ENCODE peak calls at places on chromosomes 7 and 10, in five cellular contexts. V is NB4; L is small intestine; U is naive thymus-derived CD4-positive, alpha-beta T cell; N is AG10803. Y is an unnamed sample.

GRCh38 chr7:13846386-13846785 is 143.1 kb downstream of the ETV1 start:
- DNase-seq in V (no peak), L (no peak), U (no peak), N (peak), Y (no peak)

GRCh38 chr10:82160291-82160690 is 285.3 kb downstream of the NRG3 start:
- DNase-seq in V (no peak), L (no peak), U (no peak), N (no peak), Y (no peak)

GRCh38 chr10:122422266-122422980 is 32.0 kb upstream of the ARMS2 start:
- DNase-seq in V (no peak), L (peak), U (no peak), N (no peak), Y (no peak)

GRCh38 chr10:75136346-75136745 is 24.9 kb downstream of the SAMD8 start:
- DNase-seq in V (no peak), L (peak), U (no peak), N (no peak), Y (no peak)

GRCh38 chr10:26448706-26449435 is 10.7 kb downstream of the APBB1IP start:
- DNase-seq in V (no peak), L (peak), U (peak), N (no peak), Y (peak)

GRCh38 chr10:97005349-97005748 is 173.3 kb downstream of the LCOR start:
- DNase-seq in V (no peak), L (no peak), U (no peak), N (no peak), Y (no peak)

GRCh38 chr10:49163741-49164140 is 24.4 kb downstream of the TMEM273 start:
- DNase-seq in V (no peak), L (no peak), U (no peak), N (peak), Y (no peak)

GRCh38 chr7:152495867-152496266 is 60.1 kb upstream of the KMT2C start:
- DNase-seq in V (no peak), L (no peak), U (no peak), N (no peak), Y (no peak)

GRCh38 chr7:102433319-102434038 is at the start of gene ORAI2:
- DNase-seq in V (peak), L (peak), U (peak), N (peak), Y (no peak)

GRCh38 chr10:72254891-72255568 is 18.7 kb upstream of the DDIT4 start:
- DNase-seq in V (peak), L (peak), U (peak), N (peak), Y (no peak)

GRCh38 chr7:155758348-155758747 is 53.9 kb downstream of the SHH start:
- DNase-seq in V (no peak), L (no peak), U (no peak), N (no peak), Y (no peak)

GRCh38 chr7:141410353-141410752 is 140.9 kb upstream of the AGK start:
- DNase-seq in V (no peak), L (no peak), U (no peak), N (no peak), Y (no peak)

GRCh38 chr7:141409911-141410329 is 141.3 kb upstream of the AGK start:
- DNase-seq in V (no peak), L (no peak), U (no peak), N (no peak), Y (no peak)

GRCh38 chr7:141409219-141409618 is 142.0 kb upstream of the AGK start:
- DNase-seq in V (no peak), L (no peak), U (no peak), N (no peak), Y (no peak)

GRCh38 chr7:141408440-141408839 is 142.8 kb upstream of the AGK start:
- DNase-seq in V (no peak), L (no peak), U (no peak), N (no peak), Y (no peak)

GRCh38 chr7:141411133-141411532 is 140.1 kb upstream of the AGK start:
- DNase-seq in V (no peak), L (no peak), U (no peak), N (no peak), Y (no peak)
- H3K4me3 ChIP-seq in V (no peak), L (no peak), U (no peak), N (no peak), Y (no peak)

DNA sequence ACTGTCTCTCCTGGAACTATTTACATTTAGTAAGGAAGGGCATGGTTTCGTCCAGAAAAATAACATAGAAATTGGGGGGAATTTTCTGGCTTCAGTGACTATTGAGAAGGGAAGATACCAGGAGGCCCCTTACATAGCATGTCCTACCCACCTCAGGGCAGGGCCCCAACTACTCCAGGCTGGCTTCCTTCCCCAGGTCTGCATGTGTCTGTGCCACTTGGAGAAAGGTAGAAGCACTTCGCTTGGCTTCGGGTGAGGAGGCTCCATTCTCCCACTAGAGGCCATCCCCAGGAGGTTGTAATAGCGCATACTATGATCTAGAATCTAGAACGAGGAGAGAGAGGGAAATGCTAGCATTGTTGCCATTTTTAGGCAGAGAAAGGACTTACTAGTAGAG is 14.7 kb downstream of the LRGUK start:
- DNase-seq in V (no peak), L (no peak), U (no peak), N (no peak), Y (no peak)
- H3K4me3 ChIP-seq in V (no peak), L (no peak), U (no peak), N (no peak), Y (no peak)

GRCh38 chr7:75739796-75740672 is 1.3 kb upstream of the HIP1 start:
- DNase-seq in V (no peak), L (no peak), U (peak), N (no peak), Y (peak)

GRCh38 chr7:75743455-75743859 is 4.7 kb upstream of the HIP1 start:
- DNase-seq in V (no peak), L (no peak), U (no peak), N (no peak), Y (no peak)

GRCh38 chr7:75738604-75738974 is at the start of gene HIP1:
- DNase-seq in V (no peak), L (no peak), U (no peak), N (no peak), Y (no peak)

GRCh38 chr7:75738975-75739795 is 444 bp upstream of the HIP1 start:
- DNase-seq in V (peak), L (peak), U (peak), N (peak), Y (peak)

GRCh38 chr7:75740846-75741497 is 2.2 kb upstream of the HIP1 start:
- DNase-seq in V (peak), L (peak), U (no peak), N (no peak), Y (no peak)
- H3K4me3 ChIP-seq in V (peak), L (no peak), U (no peak), N (no peak), Y (no peak)

DNA sequence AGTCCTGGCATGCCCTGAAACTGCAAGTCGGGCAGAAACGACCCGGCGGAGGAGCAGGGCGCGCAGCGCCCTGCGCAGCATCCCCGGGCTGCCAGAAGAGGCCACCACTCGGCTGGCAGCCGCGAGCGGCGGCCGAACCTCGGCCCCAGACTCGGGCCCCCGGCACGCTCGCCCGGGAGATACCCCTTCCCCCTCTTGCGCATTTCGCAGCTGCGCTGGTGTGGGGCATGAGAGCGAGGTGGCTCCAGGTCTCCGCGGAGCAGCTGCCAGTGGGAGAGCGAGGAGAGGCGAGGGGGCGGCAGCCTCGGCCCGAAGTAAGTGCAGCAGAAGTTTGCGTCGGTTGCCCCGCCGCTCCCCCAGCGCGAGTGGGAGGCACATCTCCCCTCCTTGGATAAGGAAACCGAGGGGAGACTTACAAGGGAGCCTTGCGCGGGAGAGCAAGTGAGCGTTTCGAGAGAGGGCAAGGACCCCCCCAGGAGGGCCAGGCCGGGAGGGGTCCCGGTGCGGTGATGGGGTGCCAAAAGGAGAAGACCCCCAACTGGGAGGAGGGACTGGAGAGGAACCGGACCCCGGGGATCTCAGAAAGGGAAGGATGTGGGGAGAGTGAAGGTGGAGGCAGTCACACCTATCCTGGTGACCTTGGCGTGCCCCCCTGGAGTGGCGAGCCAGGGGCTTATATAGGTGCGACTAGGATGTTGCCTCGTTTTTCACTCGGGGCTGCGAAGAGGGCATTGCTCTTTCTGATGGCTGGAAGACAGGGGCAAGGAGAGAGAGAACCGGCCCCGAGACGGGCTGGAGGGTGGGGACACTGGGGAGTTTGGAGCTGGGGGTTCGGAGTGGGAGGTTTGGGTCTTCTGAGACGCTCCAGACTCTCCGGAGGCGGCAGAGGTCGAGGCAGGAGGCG is 256.3 kb downstream of the OTUD1 start:
- DNase-seq in V (no peak), L (no peak), U (no peak), N (no peak), Y (no peak)
- H3K4me3 ChIP-seq in V (no peak), L (no peak), U (no peak), N (no peak), Y (no peak)

GRCh38 chr7:27129729-27130539 is 623 bp downstream of the HOXA4 start:
- DNase-seq in V (peak), L (peak), U (no peak), N (peak), Y (no peak)
- H3K4me3 ChIP-seq in V (peak), L (peak), U (peak), N (peak), Y (no peak)

GRCh38 chr10:46057038-46057437 is 11.0 kb upstream of the MSMB start:
- DNase-seq in V (no peak), L (no peak), U (no peak), N (no peak), Y (no peak)
- H3K4me3 ChIP-seq in V (no peak), L (no peak), U (no peak), N (no peak), Y (no peak)